ENCODE peak calls at places on chromosomes 2 and 18, in seven cellular contexts. O is breast epithelium, B is HepG2, N is OCI-LY7, A is tibial nerve, I is neural progenitor cell, R is GM23248. D is an unnamed sample.

GRCh38 chr2:169964740-169965139 is 137.5 kb downstream of the UBR3 start:
- DNase-seq in R (no peak), O (no peak), A (no peak), I (no peak), B (no peak), N (no peak), D (no peak)

GRCh38 chr18:73679941-73680700 is 467.5 kb downstream of the FBXO15 start:
- DNase-seq in I (no peak), O (no peak), R (no peak), N (no peak), A (no peak), B (no peak), D (no peak)

GRCh38 chr18:37270046-37270665 is 295.4 kb downstream of the CELF4 start:
- DNase-seq in I (peak; percentile 91), N (peak; percentile 12), O (no peak), R (peak; percentile 79), B (peak; percentile 21), A (peak; percentile 59), D (peak; percentile 12)

GRCh38 chr2:157339965-157340655 is 14.5 kb upstream of the ERMN start:
- DNase-seq in R (peak; percentile 44), N (no peak), B (no peak), I (no peak), A (no peak), O (no peak), D (no peak)

GRCh38 chr2:173959909-173960308 is 5.3 kb downstream of the SP3 start:
- DNase-seq in N (no peak), O (no peak), I (no peak), A (no peak), B (no peak), R (no peak), D (no peak)

GRCh38 chr18:22838639-22839487 is 94.3 kb upstream of the RBBP8 start:
- DNase-seq in B (no peak), I (no peak), R (no peak), A (no peak), O (no peak), N (no peak), D (no peak)

GRCh38 chr2:234669611-234670010 is 172.7 kb upstream of the ARL4C start:
- DNase-seq in R (no peak), O (no peak), N (no peak), B (no peak), A (no peak), I (peak; percentile 48), D (no peak)

GRCh38 chr2:150698016-150698661 is 210.7 kb upstream of the RND3 start:
- DNase-seq in B (no peak), A (peak; percentile 11), R (peak; percentile 46), O (no peak), N (no peak), I (no peak), D (no peak)

GRCh38 chr18:56028514-56028913 is 440.5 kb upstream of the TCF4 start:
- DNase-seq in A (no peak), O (no peak), I (no peak), B (no peak), R (peak; percentile 67), N (no peak), D (no peak)

GRCh38 chr2:239951117-239951734 is 73.9 kb downstream of the NDUFA10 start:
- DNase-seq in O (no peak), N (no peak), R (no peak), A (no peak), B (no peak), I (no peak), D (no peak)

GRCh38 chr2:199882667-199883066 is 28.4 kb upstream of the C2orf69 start:
- DNase-seq in B (no peak), N (no peak), I (peak; percentile 55), A (no peak), R (no peak), O (no peak), D (no peak)

GRCh38 chr18:14943486-14943885 is 195.5 kb downstream of the ANKRD30B start:
- DNase-seq in N (no peak), A (no peak), R (no peak), O (no peak), B (no peak), I (no peak), D (no peak)

GRCh38 chr2:85865539-85866164 is 23.1 kb downstream of the ST3GAL5 start:
- DNase-seq in O (no peak), R (peak; percentile 23), I (no peak), B (no peak), N (no peak), A (no peak), D (no peak)

GRCh38 chr2:29568135-29568534 is 353.3 kb downstream of the ALK start:
- DNase-seq in N (no peak), B (no peak), I (no peak), O (no peak), A (no peak), R (no peak), D (no peak)

GRCh38 chr2:232009639-232010274 is 48.2 kb downstream of the DIS3L2 start:
- DNase-seq in I (no peak), N (no peak), O (no peak), A (no peak), R (no peak), B (no peak), D (no peak)

GRCh38 chr2:232014681-232015080 is 53.2 kb downstream of the DIS3L2 start:
- DNase-seq in B (no peak), O (no peak), A (no peak), I (no peak), R (no peak), N (no peak), D (no peak)

GRCh38 chr2:232006282-232006681 is 44.8 kb downstream of the DIS3L2 start:
- DNase-seq in N (no peak), I (no peak), O (no peak), B (no peak), R (no peak), A (no peak), D (no peak)

GRCh38 chr2:232013701-232014353 is 52.3 kb downstream of the DIS3L2 start:
- DNase-seq in I (no peak), N (no peak), A (no peak), O (no peak), B (no peak), R (peak; percentile 87), D (no peak)

DNA sequence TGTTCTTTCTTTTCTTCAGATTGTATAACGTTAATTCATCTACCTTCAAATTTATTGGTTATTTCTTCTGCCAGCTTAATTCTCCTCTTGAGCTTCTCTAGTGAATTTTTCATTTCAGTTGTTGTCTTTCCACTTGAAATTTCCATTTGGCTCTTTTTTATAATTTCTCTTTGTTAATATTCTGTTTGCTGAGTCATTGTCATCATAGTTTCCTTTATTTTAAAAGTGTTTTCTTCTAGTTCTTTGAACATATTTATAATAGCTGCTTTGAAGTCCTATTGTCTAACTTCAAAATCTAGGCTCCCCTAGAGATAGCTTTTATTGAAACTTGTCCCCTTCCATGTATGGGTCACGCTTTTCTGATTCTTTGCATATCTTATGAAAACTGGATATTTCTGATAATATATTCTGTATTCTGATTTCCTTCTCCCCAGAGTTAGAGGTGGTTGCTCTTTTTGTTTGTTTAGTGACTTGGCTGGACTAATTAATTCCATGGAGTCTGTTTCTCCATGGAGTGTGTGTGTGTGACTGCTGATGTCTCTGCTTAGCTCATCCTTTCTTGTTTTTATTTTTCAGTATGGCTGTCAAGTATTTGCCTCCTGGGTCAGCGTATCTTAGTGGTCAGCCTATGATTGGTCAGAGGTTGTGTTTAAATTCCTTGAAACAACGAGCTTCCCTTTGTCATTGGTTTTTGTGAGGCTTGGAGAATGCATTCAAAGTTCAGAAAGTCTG is 47.6 kb downstream of the DIS3L2 start:
- DNase-seq in A (no peak), I (no peak), B (no peak), O (no peak), N (no peak), R (peak; percentile 27), D (no peak)
- H3K27ac ChIP-seq in A (no peak overlapping the region), I (no peak overlapping the region), B (no peak overlapping the region), O (no peak overlapping the region), N (no peak overlapping the region), R (no peak overlapping the region), D (no peak overlapping the region)

DNA sequence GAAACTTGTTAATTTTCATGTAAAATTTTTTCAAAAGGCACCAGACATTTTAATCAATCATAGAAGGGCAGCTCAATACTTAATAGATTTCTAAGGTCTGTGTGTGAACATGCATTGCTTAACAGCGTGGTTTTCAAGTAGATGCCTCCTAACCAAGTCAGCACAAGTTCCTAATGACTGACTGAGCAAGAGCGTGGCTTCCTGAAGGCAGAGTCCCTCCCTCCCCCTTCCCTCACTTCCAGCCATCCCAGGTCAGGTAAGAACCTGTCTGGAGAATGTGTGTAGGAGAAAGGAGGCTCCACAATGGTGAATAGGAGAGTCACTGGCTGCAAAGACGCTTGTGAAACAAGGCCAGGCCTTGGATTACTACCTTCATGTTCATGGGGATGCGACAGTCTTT is 33.5 kb upstream of the DAPL1 start:
- DNase-seq in O (no peak), B (no peak), R (peak; percentile 80), A (no peak), N (no peak), I (no peak), D (no peak)
- H3K27ac ChIP-seq in O (peak overlapping the region; percentile 66), B (no peak overlapping the region), R (no peak overlapping the region), A (no peak overlapping the region), N (no peak overlapping the region), I (no peak overlapping the region), D (no peak overlapping the region)

DNA sequence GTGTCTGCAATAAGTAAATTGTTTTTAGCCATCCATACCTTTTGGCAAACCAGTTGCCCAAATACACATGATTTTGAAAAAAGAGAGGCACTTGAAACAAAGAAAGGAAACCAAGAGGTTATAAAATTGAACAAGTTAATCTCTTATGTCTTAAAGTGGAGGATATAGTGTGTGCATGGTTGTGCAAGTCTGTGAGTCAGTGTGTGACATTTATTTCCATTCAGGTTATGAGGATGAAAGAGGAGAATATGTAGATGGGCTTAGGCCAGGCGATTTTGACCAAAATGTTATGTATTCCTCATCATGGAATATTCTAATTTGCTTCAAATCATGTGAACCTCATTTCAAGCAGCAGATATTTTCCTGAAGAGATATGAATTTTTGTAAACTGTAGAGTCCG is 123.3 kb downstream of the SETBP1 start:
- DNase-seq in O (no peak), R (peak; percentile 41), B (no peak), A (no peak), I (no peak), N (no peak), D (no peak)
- H3K27ac ChIP-seq in O (no peak overlapping the region), R (no peak overlapping the region), B (no peak overlapping the region), A (peak overlapping the region; percentile 76), I (no peak overlapping the region), N (no peak overlapping the region), D (no peak overlapping the region)

DNA sequence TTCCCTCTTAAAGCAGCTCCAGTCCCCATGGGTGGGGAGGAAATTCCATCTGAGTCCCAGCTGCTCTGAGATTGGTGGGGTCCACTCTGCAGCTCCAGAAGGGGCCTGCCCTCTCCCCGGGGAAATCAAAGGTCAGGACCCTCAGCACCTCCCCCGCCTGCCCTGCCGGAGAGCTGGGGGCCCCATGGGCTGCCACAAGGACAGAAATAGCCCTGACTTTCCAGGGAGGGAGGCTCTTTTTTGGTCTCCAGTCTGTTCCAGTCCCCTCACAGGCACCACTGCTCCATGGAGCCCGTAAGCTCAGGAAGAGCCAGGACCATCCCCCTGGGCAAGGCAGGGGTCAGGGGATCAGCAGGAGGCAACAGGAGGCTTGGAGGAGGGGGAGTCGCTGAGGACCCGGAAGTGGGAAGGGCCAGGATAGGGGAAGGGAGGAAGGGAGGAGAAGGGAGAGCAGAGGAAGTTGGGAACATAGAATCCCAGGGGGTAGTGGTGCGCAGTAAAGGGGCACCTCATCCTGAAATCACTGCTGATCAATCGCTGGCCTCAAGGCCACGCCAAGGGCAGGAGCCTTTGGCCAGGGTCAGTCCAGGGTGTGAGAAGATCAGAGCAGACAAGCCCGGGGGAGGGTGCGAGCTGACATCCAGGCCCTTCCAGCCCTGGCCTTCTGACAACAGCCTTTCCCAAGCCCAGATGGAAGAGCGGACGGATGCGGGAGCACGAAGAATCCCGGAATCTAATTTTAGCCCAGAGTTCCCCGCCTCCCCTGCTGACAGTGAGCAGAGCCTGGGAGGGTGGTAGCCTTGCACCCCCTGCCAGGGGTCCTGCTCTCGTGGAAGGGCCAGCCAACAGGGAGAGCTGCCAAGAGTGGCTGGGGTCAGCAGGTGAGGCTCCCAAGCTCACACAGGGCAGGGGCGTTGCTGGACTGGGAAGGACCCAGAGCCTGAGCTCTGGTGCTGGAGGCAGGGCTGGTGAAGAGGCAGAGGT is 7.5 kb downstream of the ADRA2B start:
- DNase-seq in R (no peak), B (no peak), A (no peak), O (no peak), I (peak; percentile 53), N (no peak), D (no peak)
- H3K27ac ChIP-seq in R (no peak overlapping the region), B (no peak overlapping the region), A (peak overlapping the region; percentile 54), O (no peak overlapping the region), I (no peak overlapping the region), N (no peak overlapping the region), D (no peak overlapping the region)